ENCODE peak calls at places on chromosomes 11 and 22, in four cellular contexts. C is lower leg skin, G is AG09309, F is osteocyte. Y is an unnamed sample.

GRCh38 chr11:68315581-68315920 is 3.2 kb downstream of the LRP5 start:
- DNase-seq in C (no peak), G (no peak), F (no peak), Y (no peak)

GRCh38 chr11:1302041-1302460 is 7.4 kb downstream of the TOLLIP start:
- DNase-seq in C (no peak), G (no peak), F (peak), Y (peak)

GRCh38 chr22:42901790-42902508 is 44.9 kb upstream of the ARFGAP3 start:
- DNase-seq in C (no peak), G (no peak), F (no peak), Y (no peak)

GRCh38 chr11:19701421-19701820 is 11.2 kb upstream of the NAV2 start:
- DNase-seq in C (no peak), G (no peak), F (no peak), Y (no peak)

GRCh38 chr11:74044538-74044937 is 35.7 kb upstream of the UCP3 start:
- DNase-seq in C (no peak), G (no peak), F (no peak), Y (no peak)

GRCh38 chr11:2782769-2783168 is 83.0 kb upstream of the KCNQ1OT1 start:
- DNase-seq in C (no peak), G (no peak), F (no peak), Y (no peak)

GRCh38 chr11:119373059-119373875 is 8.2 kb downstream of the USP2 start:
- DNase-seq in C (no peak), G (no peak), F (no peak), Y (no peak)

GRCh38 chr22:41699264-41700104 is at the start of gene MEI1:
- DNase-seq in C (peak), G (no peak), F (no peak), Y (no peak)

GRCh38 chr11:119041821-119042514 is 11.3 kb upstream of the SLC37A4 start:
- DNase-seq in C (no peak), G (no peak), F (no peak), Y (no peak)

GRCh38 chr11:108223449-108224149 is 732 bp downstream of the ATM start:
- DNase-seq in C (no peak), G (no peak), F (no peak), Y (no peak)

GRCh38 chr11:1529286-1529685 is 42.7 kb upstream of the MOB2 start:
- DNase-seq in C (no peak), G (no peak), F (no peak), Y (no peak)

GRCh38 chr22:47199949-47200272 is 437.5 kb downstream of the TBC1D22A start:
- DNase-seq in C (no peak), G (no peak), F (no peak), Y (no peak)

GRCh38 chr11:120547871-120548681 is 36.5 kb downstream of the GRIK4 start:
- DNase-seq in C (peak), G (peak), F (peak), Y (peak)

GRCh38 chr11:118434553-118435232 is 1.6 kb upstream of the KMT2A start:
- DNase-seq in C (peak), G (no peak), F (no peak), Y (peak)

GRCh38 chr11:34176980-34177319 is 71.5 kb downstream of the NAT10 start:
- DNase-seq in C (no peak), G (no peak), F (no peak), Y (no peak)

GRCh38 chr11:67252831-67253239 is 13.4 kb upstream of the GRK2 start:
- DNase-seq in C (no peak), G (no peak), F (no peak), Y (no peak)

GRCh38 chr11:1387521-1387920 is 2.2 kb upstream of the BRSK2 start:
- DNase-seq in C (no peak), G (no peak), F (no peak), Y (no peak)

GRCh38 chr11:34208266-34209135 is 103.1 kb downstream of the NAT10 start:
- DNase-seq in C (no peak), G (no peak), F (no peak), Y (no peak)

GRCh38 chr11:67627788-67628624 is 1.7 kb downstream of the NUDT8 start:
- DNase-seq in C (no peak), G (no peak), F (peak), Y (no peak)

GRCh38 chr11:2891901-2892214 is 6.3 kb upstream of the CDKN1C start:
- DNase-seq in C (no peak), G (no peak), F (no peak), Y (no peak)

GRCh38 chr11:64862914-64863313 is 15.5 kb downstream of the EHD1 start:
- DNase-seq in C (no peak), G (no peak), F (no peak), Y (no peak)

GRCh38 chr11:47357985-47358730 is 5.7 kb upstream of the MYBPC3 start:
- DNase-seq in C (no peak), G (no peak), F (no peak), Y (no peak)

GRCh38 chr22:38614331-38615122 is 41.7 kb downstream of the FAM227A start:
- DNase-seq in C (no peak), G (no peak), F (no peak), Y (no peak)

GRCh38 chr22:37672920-37673453 is 2.4 kb upstream of the LGALS1 start:
- DNase-seq in C (no peak), G (no peak), F (no peak), Y (no peak)

GRCh38 chr11:266676-267439 is 11.3 kb upstream of the NLRP6 start:
- DNase-seq in C (peak), G (no peak), F (peak), Y (no peak)

GRCh38 chr11:131041331-131042040 is 125.2 kb upstream of the SNX19 start:
- DNase-seq in C (no peak), G (no peak), F (no peak), Y (no peak)

GRCh38 chr22:24003887-24004286 is 1.4 kb downstream of the GSTT4 start:
- DNase-seq in C (no peak), G (no peak), F (no peak), Y (no peak)

GRCh38 chr11:93736129-93736528 is 5.2 kb downstream of the TAF1D start:
- DNase-seq in C (no peak), G (no peak), F (no peak), Y (no peak)

GRCh38 chr11:2318123-2318522 is 16.3 kb downstream of the TSPAN32 start:
- DNase-seq in C (no peak), G (no peak), F (no peak), Y (no peak)

GRCh38 chr11:110207089-110207488 is 89.3 kb downstream of the RDX start:
- DNase-seq in C (no peak), G (no peak), F (no peak), Y (no peak)

GRCh38 chr11:116835042-116835772 is 2.2 kb downstream of the APOA1 start:
- DNase-seq in C (no peak), G (no peak), F (no peak), Y (no peak)

GRCh38 chr11:84355911-84356310 is 1069.7 kb upstream of the CCDC90B start:
- DNase-seq in C (no peak), G (no peak), F (no peak), Y (no peak)

GRCh38 chr11:122656073-122656630 is 630 bp downstream of the UBASH3B start:
- DNase-seq in C (no peak), G (no peak), F (peak), Y (peak)

GRCh38 chr11:47099213-47099917 is 77.3 kb downstream of the ARFGAP2 start:
- DNase-seq in C (no peak), G (no peak), F (no peak), Y (no peak)

GRCh38 chr22:25366876-25367466 is 147.5 kb downstream of the CRYBB2 start:
- DNase-seq in C (no peak), G (no peak), F (no peak), Y (no peak)

GRCh38 chr11:64697663-64698375 is 25.2 kb downstream of the NRXN2 start:
- DNase-seq in C (no peak), G (no peak), F (no peak), Y (no peak)

GRCh38 chr22:43007519-43008102 is 7.3 kb downstream of the PACSIN2 start:
- DNase-seq in C (no peak), G (no peak), F (no peak), Y (no peak)

GRCh38 chr11:6321356-6321755 is 1.1 kb upstream of the CAVIN3 start:
- DNase-seq in C (peak), G (no peak), F (no peak), Y (peak)

GRCh38 chr22:33114570-33114969 is 56.4 kb upstream of the SYN3 start:
- DNase-seq in C (no peak), G (no peak), F (no peak), Y (no peak)

DNA sequence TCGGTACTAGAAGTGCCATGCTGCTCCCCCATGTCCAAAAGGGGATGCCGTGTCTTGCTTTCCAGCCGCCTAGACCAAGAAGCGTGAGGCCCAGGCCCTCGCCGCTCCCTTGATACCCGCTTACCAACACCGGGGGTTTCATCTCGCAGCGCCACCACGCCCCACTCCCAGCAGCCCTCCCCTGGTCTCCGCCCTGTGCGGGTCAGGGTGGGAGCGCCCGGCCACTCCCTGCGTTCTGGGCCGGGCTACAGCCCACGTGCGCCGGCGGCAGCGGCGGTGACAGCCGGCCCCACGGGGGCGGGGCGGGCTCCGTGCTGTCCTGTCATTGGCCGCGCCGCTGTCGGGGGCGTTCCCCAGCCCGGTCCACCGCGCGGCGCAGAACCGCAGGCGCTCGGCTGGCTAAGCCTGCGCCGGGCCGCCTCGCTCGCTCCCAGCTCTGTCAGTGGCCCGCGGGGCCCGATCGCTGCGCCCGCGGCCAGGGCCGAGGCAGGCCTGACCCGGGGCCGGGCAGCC is at the start of gene MICAL2:
- DNase-seq in C (peak), G (no peak), F (peak), Y (peak)
- TF ChIP-seq CTCF in C (no peak), G (no peak), F (no peak), Y (no peak)

GRCh38 chr11:4891996-4892640 is 10.4 kb downstream of the OR51T1 start:
- DNase-seq in C (no peak), G (no peak), F (no peak), Y (no peak)
- TF ChIP-seq CTCF in C (no peak), G (no peak), F (no peak), Y (no peak)

GRCh38 chr11:96794152-96794551 is 404.3 kb downstream of the JRKL start:
- DNase-seq in C (no peak), G (no peak), F (no peak), Y (no peak)
- TF ChIP-seq CTCF in C (no peak), G (peak), F (no peak), Y (no peak)

DNA sequence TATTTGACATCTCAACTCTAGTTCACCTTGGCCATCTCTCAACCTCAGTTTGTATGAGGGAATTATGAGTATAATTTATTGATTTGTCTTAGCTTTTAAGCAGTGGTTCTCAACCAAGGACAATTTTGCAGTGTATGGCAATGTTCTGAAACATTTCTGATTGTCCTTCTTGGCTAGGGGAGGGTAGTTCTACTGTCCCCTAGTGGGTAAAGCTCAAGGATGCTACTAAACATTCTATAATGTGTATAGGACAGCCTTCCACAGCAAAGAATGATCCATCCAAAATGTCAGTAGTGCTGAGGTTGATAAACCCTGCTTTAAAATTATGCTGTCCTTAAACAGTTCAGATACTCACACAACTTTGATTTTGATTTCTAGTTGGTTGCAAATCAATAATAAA is 78.1 kb upstream of the ALKBH3 start:
- DNase-seq in C (no peak), G (no peak), F (no peak), Y (no peak)
- TF ChIP-seq CTCF in C (no peak), G (peak), F (peak), Y (no peak)

GRCh38 chr22:26890870-26891269 is 233.5 kb downstream of the MIAT start:
- DNase-seq in C (no peak), G (no peak), F (no peak), Y (peak)
- TF ChIP-seq CTCF in C (no peak), G (no peak), F (peak), Y (no peak)

GRCh38 chr22:20027966-20028854 is 7.3 kb downstream of the TANGO2 start:
- DNase-seq in C (no peak), G (no peak), F (no peak), Y (peak)
- TF ChIP-seq CTCF in C (no peak), G (peak), F (peak), Y (no peak)

DNA sequence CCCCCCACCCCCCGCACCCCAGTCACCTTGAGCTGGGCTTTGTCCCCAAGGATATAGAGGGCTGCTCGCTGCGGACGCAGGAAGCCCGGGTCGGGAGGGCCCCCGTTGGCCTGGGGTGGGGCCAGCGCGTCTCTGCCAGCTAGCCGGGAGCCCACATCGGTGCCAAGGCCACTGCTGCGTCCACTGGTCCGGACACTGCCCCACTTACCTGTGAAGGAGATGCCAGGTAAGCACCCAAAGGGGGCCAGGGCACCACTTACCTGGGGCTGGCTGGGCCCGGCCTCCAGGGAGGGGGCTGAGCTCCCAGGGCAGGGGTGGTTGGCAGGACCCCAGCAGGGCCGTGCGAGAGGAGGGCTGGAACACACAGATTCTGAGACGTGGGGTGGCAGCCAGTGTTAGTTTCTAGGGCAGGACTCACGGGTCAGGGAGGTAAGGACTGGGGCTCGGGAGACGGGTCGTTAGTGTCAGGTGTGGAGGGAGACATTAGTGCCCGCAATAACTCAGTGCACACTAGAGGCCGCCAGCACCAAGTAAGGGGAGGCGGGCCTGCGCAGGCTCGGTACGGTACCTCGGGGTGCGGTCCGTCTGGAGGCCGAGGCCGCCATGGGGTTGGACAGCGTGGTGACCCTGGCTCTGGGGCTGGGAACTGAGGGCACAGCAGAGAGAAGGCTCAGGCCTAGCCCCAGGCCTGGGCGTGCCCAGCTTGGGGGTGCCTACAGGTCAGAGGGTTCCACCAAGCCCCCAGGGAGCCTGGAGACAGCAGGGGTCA is 18.2 kb downstream of the SBF1 start:
- DNase-seq in C (no peak), G (no peak), F (no peak), Y (no peak)
- TF ChIP-seq CTCF in C (no peak), G (no peak), F (peak), Y (no peak)

GRCh38 chr11:36037031-36037430 is 93.2 kb downstream of the LDLRAD3 start:
- DNase-seq in C (no peak), G (no peak), F (no peak), Y (no peak)

GRCh38 chr11:36044636-36045035 is 100.8 kb downstream of the LDLRAD3 start:
- DNase-seq in C (no peak), G (no peak), F (no peak), Y (no peak)

GRCh38 chr11:36041988-36042606 is 98.2 kb downstream of the LDLRAD3 start:
- DNase-seq in C (no peak), G (no peak), F (no peak), Y (no peak)
- TF ChIP-seq CTCF in C (no peak), G (peak), F (peak), Y (peak)

Y was measured in coronary artery.